ENCODE peak calls at places on chromosomes 2 and 18, in seven cellular contexts. P is transverse colon, Z is tibial artery, J is heart left ventricle, M is body of pancreas, Y is brain microvascular endothelial cell, Q is SK-N-SH. V is an unnamed sample.
A peak's percentile ranks its signal among the peaks of the same experiment; 100 is the strongest.

GRCh38 chr2:222054813-222055212 is 244.0 kb downstream of the PAX3 start:
- DNase-seq in Y (no peak), M (no peak), Q (no peak), P (no peak), Z (no peak), J (no peak), V (no peak)

GRCh38 chr18:10930078-10930477 is 219.3 kb downstream of the PIEZO2 start:
- DNase-seq in Z (no peak), P (no peak), M (no peak), J (no peak), Q (no peak), Y (no peak), V (no peak)

GRCh38 chr2:120686511-120687168 is 49.0 kb upstream of the GLI2 start:
- DNase-seq in Z (no peak), Q (no peak), M (no peak), Y (no peak), P (no peak), J (no peak), V (no peak)

GRCh38 chr2:36184848-36185247 is 170.7 kb upstream of the CRIM1 start:
- DNase-seq in J (no peak), P (no peak), M (no peak), Q (no peak), Y (no peak), Z (no peak), V (no peak)

GRCh38 chr2:225400060-225400511 is 576 bp downstream of the NYAP2 start:
- DNase-seq in Y (peak; percentile 71), Z (no peak), Q (peak; percentile 17), J (no peak), P (no peak), M (peak; percentile 12), V (no peak)

GRCh38 chr2:226656367-226656766 is 143.3 kb downstream of the IRS1 start:
- DNase-seq in Q (no peak), Y (no peak), M (no peak), J (no peak), Z (no peak), P (no peak), V (no peak)

GRCh38 chr2:36380624-36381481 is 25.3 kb downstream of the CRIM1 start:
- DNase-seq in Z (no peak), J (peak; percentile 46), P (peak; percentile 65), Y (peak; percentile 46), M (peak; percentile 81), Q (peak; percentile 42), V (no peak)

GRCh38 chr2:26569216-26570082 is 71.7 kb downstream of the CIB4 start:
- DNase-seq in Q (no peak), Y (no peak), P (no peak), Z (no peak), J (no peak), M (no peak), V (no peak)

GRCh38 chr2:150586858-150587257 is 99.4 kb upstream of the RND3 start:
- DNase-seq in J (no peak), Y (peak; percentile 84), Z (no peak), P (no peak), Q (no peak), M (no peak), V (no peak)

GRCh38 chr18:41266616-41267015 is 688.4 kb upstream of the PIK3C3 start:
- DNase-seq in P (no peak), Q (no peak), M (no peak), Z (no peak), J (no peak), Y (peak; percentile 20), V (no peak)

GRCh38 chr18:10367846-10368245 is 86.6 kb upstream of the APCDD1 start:
- DNase-seq in Y (no peak), Q (no peak), M (no peak), Z (no peak), J (no peak), P (no peak), V (no peak)

GRCh38 chr2:26555246-26556133 is 77.6 kb upstream of the OTOF start:
- DNase-seq in P (no peak), M (no peak), Q (no peak), Y (no peak), J (no peak), Z (no peak), V (no peak)

GRCh38 chr2:188902906-188903305 is 71.3 kb upstream of the COL3A1 start:
- DNase-seq in P (no peak), Z (no peak), Y (peak; percentile 6), Q (no peak), J (no peak), M (no peak), V (no peak)

GRCh38 chr2:109162999-109163398 is 34.0 kb downstream of the SH3RF3 start:
- DNase-seq in Q (no peak), P (no peak), M (peak; percentile 30), J (peak; percentile 79), Y (peak; percentile 39), Z (peak; percentile 66), V (no peak)

GRCh38 chr2:29109246-29109645 is 6.0 kb upstream of the CLIP4 start:
- DNase-seq in P (no peak), Y (no peak), Q (no peak), M (no peak), Z (no peak), J (no peak), V (no peak)

GRCh38 chr2:131008967-131009366 is 84.3 kb downstream of the FAM168B start:
- DNase-seq in Y (no peak), J (no peak), Z (no peak), M (no peak), P (no peak), Q (no peak), V (no peak)

GRCh38 chr2:173983414-173983871 is 18.3 kb upstream of the SP3 start:
- DNase-seq in Q (no peak), Z (no peak), P (no peak), Y (no peak), J (no peak), M (no peak), V (no peak)

GRCh38 chr18:26777316-26778053 is 88.0 kb downstream of the AQP4 start:
- DNase-seq in Y (no peak), Q (no peak), M (no peak), J (no peak), Z (no peak), P (no peak), V (no peak)

GRCh38 chr18:26768388-26768787 is 97.1 kb downstream of the AQP4 start:
- DNase-seq in Z (no peak), Q (no peak), M (no peak), J (no peak), Y (no peak), P (no peak), V (no peak)

GRCh38 chr18:26772691-26773090 is 92.8 kb downstream of the AQP4 start:
- DNase-seq in Q (peak; percentile 39), P (no peak), Y (no peak), J (no peak), M (no peak), Z (no peak), V (no peak)

GRCh38 chr18:26771524-26771923 is 94.0 kb downstream of the AQP4 start:
- DNase-seq in M (peak; percentile 39), P (no peak), Z (no peak), Y (no peak), J (no peak), Q (no peak), V (no peak)
- TF ChIP-seq CTCF in M (peak; percentile 22), P (peak; percentile 44), Z (no peak), Y (peak; percentile 51), J (peak; percentile 43), Q (peak; percentile 41), V (peak; percentile 52)

GRCh38 chr2:42105330-42106256 is 57.8 kb downstream of the PKDCC start:
- DNase-seq in Q (no peak), P (peak; percentile 67), M (no peak), Z (peak; percentile 31), Y (peak; percentile 30), J (peak; percentile 65), V (peak; percentile 69)
- H3K4me3 ChIP-seq in Q (no peak overlapping the region), P (no peak overlapping the region), M (no peak overlapping the region), Z (no peak overlapping the region), Y (no peak overlapping the region), J (no peak overlapping the region), V (no peak overlapping the region)

GRCh38 chr2:40038646-40039045 is 259.6 kb upstream of the THUMPD2 start:
- DNase-seq in Y (no peak), J (no peak), P (no peak), M (no peak), Z (no peak), Q (no peak), V (no peak)

GRCh38 chr2:40037303-40037702 is 258.2 kb upstream of the THUMPD2 start:
- DNase-seq in Y (no peak), P (no peak), Z (peak; percentile 47), Q (no peak), J (no peak), M (no peak), V (no peak)

GRCh38 chr2:40041983-40042382 is 262.9 kb upstream of the THUMPD2 start:
- DNase-seq in Y (peak; percentile 79), P (no peak), M (no peak), Q (no peak), J (no peak), Z (no peak), V (no peak)

GRCh38 chr2:40036241-40036640 is 257.2 kb upstream of the THUMPD2 start:
- DNase-seq in Y (no peak), Q (no peak), M (no peak), Z (no peak), P (no peak), J (no peak), V (no peak)

DNA sequence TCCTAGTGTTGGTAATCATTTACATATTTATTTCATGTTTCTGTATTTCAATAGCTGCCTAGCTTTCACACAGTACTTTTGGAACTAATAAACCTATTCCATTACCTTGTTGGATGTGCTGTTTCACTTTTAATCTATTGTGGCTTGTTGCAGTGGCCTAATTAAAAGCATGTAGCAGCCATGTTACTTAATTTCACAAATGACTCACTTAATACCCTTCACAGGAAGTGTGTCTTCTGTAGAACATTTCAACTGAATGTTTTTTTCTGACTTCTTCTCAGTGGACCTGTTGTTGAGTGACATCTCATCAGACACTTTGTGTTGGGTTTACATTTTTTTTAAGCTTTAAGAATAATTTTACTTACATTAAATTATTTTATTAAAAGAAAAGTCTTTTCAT is 260.5 kb upstream of the THUMPD2 start:
- DNase-seq in M (no peak), Y (no peak), Q (no peak), P (no peak), Z (no peak), J (no peak), V (no peak)
- H3K36me3 ChIP-seq in M (no peaks in the 10 kb centered on the region), Y (no peaks in the 10 kb centered on the region), Q (no peaks in the 10 kb centered on the region), P (no peaks in the 10 kb centered on the region), Z (no peaks in the 10 kb centered on the region), J (no peaks in the 10 kb centered on the region), V (no peaks in the 10 kb centered on the region)

DNA sequence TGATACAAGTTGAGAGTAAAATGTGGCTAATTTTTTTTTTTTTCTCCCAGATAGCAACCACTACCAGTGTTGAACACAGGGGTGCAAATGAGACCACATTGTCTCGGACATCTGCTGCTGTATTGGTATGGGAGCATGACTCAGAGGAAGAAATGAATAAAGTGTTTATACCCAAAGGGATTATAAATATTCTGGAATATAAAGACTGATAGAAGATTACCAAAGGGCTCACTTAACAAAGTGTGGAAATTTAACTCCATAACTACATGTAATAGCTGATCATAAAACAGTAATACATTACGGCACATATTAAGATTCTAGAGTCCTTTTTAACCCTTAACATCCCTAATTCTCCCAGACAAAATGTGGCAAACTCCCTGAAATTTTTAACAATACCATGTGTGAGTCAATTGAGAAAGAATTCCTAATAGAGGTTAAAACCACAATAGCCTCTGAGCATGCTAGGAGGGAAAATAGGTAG is 1023.0 kb upstream of the ACVR2A start:
- DNase-seq in M (no peak), J (no peak), Y (peak; percentile 71), Q (no peak), P (no peak), Z (no peak), V (no peak)
- TF ChIP-seq CTCF in M (no peak), J (no peak), Y (peak; percentile 44), Q (no peak), P (no peak), Z (no peak), V (no peak)